ENCODE peak calls at places on chromosome 1, in ten cellular contexts. V, Z, T, Q, P, F, O, C, W and S are unnamed samples.

GRCh38 chr1:41327383-41327999 is 33.7 kb upstream of the FOXO6 start:
- DNase-seq in V (no peak), Z (no peak), T (peak), Q (no peak), P (no peak), F (no peak), O (no peak), C (no peak), W (no peak), S (no peak)

GRCh38 chr1:33429846-33430750 is 797 bp downstream of the PHC2 start:
- DNase-seq in V (no peak), Z (no peak), T (peak), Q (no peak), P (no peak), F (peak), O (peak), C (no peak), W (no peak), S (peak)

GRCh38 chr1:19456915-19457554 is 28.3 kb downstream of the CAPZB start:
- DNase-seq in V (no peak), Z (no peak), T (no peak), Q (no peak), P (no peak), F (no peak), O (no peak), C (no peak), W (no peak), S (no peak)

GRCh38 chr1:223609961-223610360 is 55.5 kb downstream of the CAPN8 start:
- DNase-seq in V (no peak), Z (no peak), T (no peak), Q (no peak), P (no peak), F (no peak), O (no peak), C (no peak), W (no peak), S (no peak)

GRCh38 chr1:177020861-177021589 is 143.5 kb downstream of the ASTN1 start:
- DNase-seq in V (no peak), Z (no peak), T (no peak), Q (no peak), P (no peak), F (no peak), O (no peak), C (no peak), W (no peak), S (no peak)

GRCh38 chr1:221494670-221495069 is 247.2 kb downstream of the DUSP10 start:
- DNase-seq in V (peak), Z (no peak), T (no peak), Q (peak), P (no peak), F (no peak), O (no peak), C (no peak), W (no peak), S (no peak)

GRCh38 chr1:202230939-202231645 is 37.5 kb downstream of the LGR6 start:
- DNase-seq in V (no peak), Z (no peak), T (no peak), Q (no peak), P (no peak), F (no peak), O (no peak), C (no peak), W (no peak), S (no peak)

GRCh38 chr1:230077436-230078221 is 10.6 kb downstream of the GALNT2 start:
- DNase-seq in V (no peak), Z (no peak), T (peak), Q (peak), P (no peak), F (no peak), O (no peak), C (no peak), W (no peak), S (no peak)

GRCh38 chr1:182175340-182176068 is 114.0 kb upstream of the ZNF648 start:
- DNase-seq in V (no peak), Z (no peak), T (no peak), Q (peak), P (no peak), F (no peak), O (peak), C (no peak), W (no peak), S (no peak)

GRCh38 chr1:223700942-223701637 is 11.2 kb upstream of the CAPN2 start:
- DNase-seq in V (peak), Z (no peak), T (no peak), Q (peak), P (no peak), F (peak), O (no peak), C (peak), W (peak), S (no peak)

GRCh38 chr1:164841723-164842465 is 282.9 kb downstream of the PBX1 start:
- DNase-seq in V (no peak), Z (no peak), T (no peak), Q (no peak), P (no peak), F (no peak), O (no peak), C (no peak), W (no peak), S (no peak)

GRCh38 chr1:45499415-45499769 is 481 bp downstream of the CCDC163 start:
- DNase-seq in V (no peak), Z (no peak), T (no peak), Q (no peak), P (peak), F (no peak), O (no peak), C (no peak), W (no peak), S (no peak)

GRCh38 chr1:38941527-38942019 is at the start of gene RHBDL2:
- DNase-seq in V (peak), Z (peak), T (no peak), Q (peak), P (peak), F (no peak), O (no peak), C (no peak), W (no peak), S (peak)

GRCh38 chr1:44294588-44295007 is 60.5 kb downstream of the ERI3 start:
- DNase-seq in V (no peak), Z (peak), T (no peak), Q (no peak), P (peak), F (no peak), O (peak), C (no peak), W (no peak), S (no peak)

GRCh38 chr1:180248731-180249681 is 18.9 kb downstream of the LHX4 start:
- DNase-seq in V (peak), Z (no peak), T (no peak), Q (no peak), P (peak), F (peak), O (peak), C (no peak), W (no peak), S (no peak)

GRCh38 chr1:12570291-12570690 is 47.7 kb downstream of the DHRS3 start:
- DNase-seq in V (no peak), Z (no peak), T (no peak), Q (no peak), P (no peak), F (no peak), O (no peak), C (no peak), W (no peak), S (no peak)

GRCh38 chr1:214857716-214858115 is 224.8 kb upstream of the KCNK2 start:
- DNase-seq in V (no peak), Z (no peak), T (no peak), Q (no peak), P (no peak), F (no peak), O (no peak), C (no peak), W (no peak), S (no peak)

GRCh38 chr1:85884372-85885035 is 176.3 kb upstream of the ZNHIT6 start:
- DNase-seq in V (no peak), Z (no peak), T (no peak), Q (peak), P (peak), F (no peak), O (no peak), C (peak), W (no peak), S (no peak)

GRCh38 chr1:41673355-41673754 is 188.9 kb upstream of the EDN2 start:
- DNase-seq in V (no peak), Z (no peak), T (no peak), Q (no peak), P (no peak), F (peak), O (no peak), C (no peak), W (no peak), S (no peak)